ENCODE peak calls at places on chromosomes 2 and 18, in seven cellular contexts. A, L, N, U, M, D and W are unnamed samples.

GRCh38 chr2:1721706-1722483 is 22.4 kb downstream of the PXDN start:
- DNase-seq in A (no peak), L (no peak), N (peak), U (no peak), M (no peak), D (no peak), W (no peak)

GRCh38 chr2:95334916-95335641 is 37.9 kb downstream of the KCNIP3 start:
- DNase-seq in A (no peak), L (no peak), N (no peak), U (no peak), M (no peak), D (no peak), W (no peak)

GRCh38 chr2:64092502-64092901 is 51.7 kb downstream of the PELI1 start:
- DNase-seq in A (no peak), L (no peak), N (no peak), U (no peak), M (peak), D (no peak), W (no peak)

GRCh38 chr2:42359304-42359749 is 1.7 kb downstream of the COX7A2L start:
- DNase-seq in A (no peak), L (no peak), N (no peak), U (no peak), M (no peak), D (no peak), W (no peak)

GRCh38 chr18:44036500-44036899 is 644.2 kb upstream of the SETBP1 start:
- DNase-seq in A (no peak), L (no peak), N (peak), U (no peak), M (no peak), D (no peak), W (peak)

GRCh38 chr2:109367679-109368078 is 238.7 kb downstream of the SH3RF3 start:
- DNase-seq in A (no peak), L (no peak), N (no peak), U (no peak), M (no peak), D (no peak), W (no peak)

GRCh38 chr2:231191896-231192872 is 6.2 kb upstream of the ARMC9 start:
- DNase-seq in A (no peak), L (peak), N (peak), U (peak), M (no peak), D (peak), W (no peak)

GRCh38 chr2:164150601-164151000 is 414.8 kb upstream of the FIGN start:
- DNase-seq in A (no peak), L (no peak), N (no peak), U (no peak), M (no peak), D (no peak), W (no peak)

GRCh38 chr2:156321243-156321904 is 11.1 kb downstream of the NR4A2 start:
- DNase-seq in A (no peak), L (no peak), N (peak), U (no peak), M (no peak), D (no peak), W (no peak)

GRCh38 chr18:45519881-45520280 is 95.4 kb upstream of the SLC14A2 start:
- DNase-seq in A (no peak), L (no peak), N (no peak), U (no peak), M (no peak), D (no peak), W (no peak)

GRCh38 chr2:174004900-174005605 is 39.9 kb upstream of the SP3 start:
- DNase-seq in A (no peak), L (no peak), N (no peak), U (no peak), M (no peak), D (no peak), W (no peak)

GRCh38 chr18:49863769-49864615 is 50.7 kb upstream of the ACAA2 start:
- DNase-seq in A (no peak), L (no peak), N (no peak), U (no peak), M (no peak), D (peak), W (no peak)

GRCh38 chr2:238169021-238169707 is 10.4 kb downstream of the ERFE start:
- DNase-seq in A (no peak), L (no peak), N (peak), U (no peak), M (no peak), D (peak), W (no peak)

GRCh38 chr2:201118957-201119848 is 3.2 kb downstream of the CFLAR start:
- DNase-seq in A (peak), L (no peak), N (no peak), U (no peak), M (no peak), D (no peak), W (no peak)

GRCh38 chr2:113155331-113155730 is 18.4 kb upstream of the PSD4 start:
- DNase-seq in A (no peak), L (no peak), N (no peak), U (no peak), M (no peak), D (no peak), W (no peak)

GRCh38 chr2:36835125-36835524 is 131.2 kb downstream of the STRN start:
- DNase-seq in A (no peak), L (no peak), N (no peak), U (no peak), M (no peak), D (no peak), W (no peak)

GRCh38 chr2:171330155-171330956 is 103.4 kb downstream of the METTL8 start:
- DNase-seq in A (no peak), L (no peak), N (no peak), U (no peak), M (no peak), D (no peak), W (no peak)

GRCh38 chr2:30385327-30385726 is 61.7 kb upstream of the LCLAT1 start:
- DNase-seq in A (no peak), L (peak), N (no peak), U (no peak), M (no peak), D (no peak), W (peak)

GRCh38 chr18:46625069-46625468 is 32.0 kb downstream of the LOXHD1 start:
- DNase-seq in A (no peak), L (peak), N (no peak), U (no peak), M (no peak), D (no peak), W (no peak)

GRCh38 chr2:236210536-236210935 is 42.4 kb upstream of the GBX2 start:
- DNase-seq in A (no peak), L (no peak), N (no peak), U (no peak), M (no peak), D (no peak), W (no peak)

GRCh38 chr2:111226797-111227700 is 106.3 kb downstream of the BCL2L11 start:
- DNase-seq in A (no peak), L (no peak), N (no peak), U (no peak), M (no peak), D (no peak), W (no peak)

GRCh38 chr2:217886720-217887309 is 116.0 kb downstream of the TNS1 start:
- DNase-seq in A (peak), L (peak), N (peak), U (peak), M (no peak), D (peak), W (peak)

GRCh38 chr2:213080969-213081617 is 70.3 kb downstream of the IKZF2 start:
- DNase-seq in A (no peak), L (no peak), N (no peak), U (no peak), M (no peak), D (no peak), W (no peak)

GRCh38 chr2:111919794-111920608 is 21.6 kb downstream of the MERTK start:
- DNase-seq in A (no peak), L (no peak), N (no peak), U (peak), M (no peak), D (no peak), W (no peak)

GRCh38 chr2:214765180-214765579 is 44.3 kb downstream of the BARD1 start:
- DNase-seq in A (no peak), L (no peak), N (no peak), U (no peak), M (no peak), D (no peak), W (no peak)

GRCh38 chr2:65630643-65631042 is 198.2 kb upstream of the SPRED2 start:
- DNase-seq in A (no peak), L (no peak), N (no peak), U (no peak), M (no peak), D (no peak), W (no peak)

GRCh38 chr2:151638188-151638933 is 95.9 kb downstream of the NEB start:
- DNase-seq in A (no peak), L (no peak), N (no peak), U (peak), M (peak), D (no peak), W (no peak)

GRCh38 chr2:151640087-151640486 is 94.2 kb downstream of the NEB start:
- DNase-seq in A (no peak), L (no peak), N (no peak), U (no peak), M (no peak), D (no peak), W (no peak)

GRCh38 chr2:151634726-151635467 is 99.4 kb downstream of the NEB start:
- DNase-seq in A (no peak), L (no peak), N (no peak), U (no peak), M (no peak), D (no peak), W (no peak)

GRCh38 chr2:151632993-151633592 is 101.2 kb downstream of the NEB start:
- DNase-seq in A (peak), L (no peak), N (peak), U (peak), M (no peak), D (no peak), W (peak)

DNA sequence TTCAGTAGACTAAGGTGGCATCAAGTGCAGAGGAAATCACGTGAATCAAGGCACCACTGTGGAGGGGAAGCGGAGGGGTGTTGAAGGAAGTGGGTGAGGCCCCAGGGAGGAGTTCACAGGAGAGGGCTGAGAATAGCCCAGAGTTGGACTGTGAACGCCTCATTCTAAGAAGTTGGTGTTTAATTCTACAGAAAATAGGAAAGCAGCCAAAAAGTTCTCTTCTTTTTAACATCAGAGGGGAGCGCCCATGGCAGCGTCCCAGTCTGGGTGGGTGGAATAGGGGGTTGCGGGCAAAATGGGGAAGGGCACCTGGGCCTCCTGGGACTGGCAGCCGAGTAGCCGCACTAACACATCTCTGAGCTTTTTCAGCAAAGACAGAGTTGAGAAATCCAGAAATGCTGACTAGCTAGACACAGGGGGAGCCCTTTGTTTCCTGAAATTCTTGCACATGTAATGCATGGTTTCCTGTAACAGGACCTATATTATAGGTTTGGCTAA is 96.9 kb downstream of the NEB start:
- DNase-seq in A (no peak), L (no peak), N (no peak), U (no peak), M (peak), D (no peak), W (no peak)
- TF ChIP-seq JUND in A (no peak), L (no peak), N (no peak), U (no peak), M (no peak), D (no peak), W (no peak)

GRCh38 chr2:169189123-169189522 is 119.8 kb downstream of the DHRS9 start:
- DNase-seq in A (no peak), L (no peak), N (no peak), U (no peak), M (no peak), D (no peak), W (no peak)
- TF ChIP-seq JUND in A (no peak), L (no peak), N (no peak), U (no peak), M (no peak), D (no peak), W (no peak)

DNA sequence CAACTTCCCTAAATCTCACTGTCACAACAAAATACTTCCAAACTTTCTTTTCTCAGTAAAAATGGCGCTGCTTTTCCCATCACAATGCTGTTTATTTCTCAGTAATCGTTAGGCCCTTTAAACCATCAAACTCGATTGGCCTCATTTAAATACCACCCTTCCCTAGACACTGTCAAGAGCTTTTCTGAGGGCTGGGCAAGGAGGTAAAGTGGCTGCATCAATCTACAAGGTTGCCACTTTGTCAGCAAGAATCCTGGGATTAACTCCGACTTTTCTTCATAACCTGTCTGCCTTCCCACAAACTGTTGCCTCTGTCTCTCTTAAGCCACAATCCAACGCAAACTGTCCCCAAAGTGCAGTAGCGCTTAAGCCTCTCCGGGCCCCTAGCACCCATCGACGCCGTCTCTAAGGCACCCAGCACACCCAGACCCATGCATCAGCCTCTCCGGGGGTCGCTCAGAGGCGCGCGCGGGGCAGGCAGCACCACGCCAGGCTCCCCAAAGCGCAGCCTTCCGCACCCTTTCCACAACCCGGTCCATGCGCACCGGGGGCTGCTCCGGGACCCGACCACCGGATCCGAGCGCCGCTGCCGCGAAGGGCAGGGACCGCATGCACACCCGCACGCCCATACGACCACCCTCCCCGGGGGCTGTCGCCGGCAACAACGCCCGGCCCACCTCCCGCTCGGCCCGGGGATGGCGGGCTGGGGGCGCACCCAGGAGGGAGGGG is 683 bp downstream of the MBOAT2 start:
- DNase-seq in A (no peak), L (peak), N (peak), U (no peak), M (no peak), D (no peak), W (no peak)
- TF ChIP-seq JUND in A (no peak), L (no peak), N (no peak), U (no peak), M (no peak), D (no peak), W (no peak)

GRCh38 chr18:41391616-41392610 is 563.1 kb upstream of the PIK3C3 start:
- DNase-seq in A (no peak), L (peak), N (peak), U (peak), M (no peak), D (no peak), W (peak)
- TF ChIP-seq JUND in A (no peak), L (peak), N (no peak), U (no peak), M (no peak), D (no peak), W (no peak)

GRCh38 chr2:67571785-67572718 is 174.9 kb downstream of the ETAA1 start:
- DNase-seq in A (no peak), L (no peak), N (no peak), U (no peak), M (no peak), D (no peak), W (no peak)
- TF ChIP-seq JUND in A (no peak), L (no peak), N (no peak), U (no peak), M (no peak), D (no peak), W (no peak)

GRCh38 chr18:58520964-58521363 is 107.9 kb downstream of the ALPK2 start:
- DNase-seq in A (no peak), L (no peak), N (no peak), U (no peak), M (no peak), D (peak), W (no peak)
- TF ChIP-seq JUND in A (no peak), L (no peak), N (no peak), U (no peak), M (no peak), D (peak), W (no peak)